ENCODE peak calls at places on chromosomes 11 and 22, in eight cellular contexts. B, E, P, I, D, G, X and W are unnamed samples.
A peak's percentile ranks its signal among the peaks of the same experiment; 100 is the strongest.

GRCh38 chr11:126842038-126842437 is 158.5 kb downstream of the KIRREL3 start:
- DNase-seq in D (no peak), B (no peak), G (no peak), I (no peak), E (no peak), X (no peak), P (no peak), W (no peak)

GRCh38 chr11:28618426-28618825 is 510.2 kb downstream of the METTL15 start:
- DNase-seq in I (no peak), E (no peak), P (no peak), B (no peak), X (no peak), D (no peak), G (no peak), W (no peak)

GRCh38 chr11:24386551-24387404 is 110.1 kb upstream of the LUZP2 start:
- DNase-seq in P (no peak), E (peak; percentile 7), I (peak; percentile 0), B (no peak), X (no peak), D (no peak), G (no peak), W (no peak)

GRCh38 chr11:115919341-115920086 is 415.3 kb upstream of the CADM1 start:
- DNase-seq in E (no peak), D (peak; percentile 82), X (no peak), P (no peak), B (no peak), G (no peak), I (no peak), W (peak; percentile 22)

GRCh38 chr11:47373876-47374820 is 4.2 kb downstream of the SPI1 start:
- DNase-seq in P (peak; percentile 89), I (peak; percentile 16), B (no peak), G (peak; percentile 87), D (peak; percentile 73), E (peak; percentile 89), X (peak; percentile 88), W (peak; percentile 86)

GRCh38 chr11:126355926-126356897 is 726 bp downstream of the ST3GAL4 start:
- DNase-seq in I (no peak), D (peak; percentile 22), P (peak; percentile 78), G (peak; percentile 69), E (no peak), X (no peak), B (no peak), W (peak; percentile 57)

GRCh38 chr11:33987975-33988580 is 63.5 kb upstream of the CAPRIN1 start:
- DNase-seq in E (peak; percentile 72), X (peak; percentile 74), P (peak; percentile 76), I (peak; percentile 38), B (no peak), D (no peak), G (peak; percentile 71), W (peak; percentile 78)

GRCh38 chr11:10044618-10045017 is 249.4 kb downstream of the SBF2 start:
- DNase-seq in I (no peak), X (no peak), P (no peak), D (no peak), E (no peak), G (no peak), B (no peak), W (no peak)

GRCh38 chr11:130817608-130817944 is 98.7 kb downstream of the SNX19 start:
- DNase-seq in D (no peak), I (no peak), E (no peak), B (no peak), G (no peak), P (no peak), X (no peak), W (no peak)

GRCh38 chr11:1763336-1763795 is 361 bp downstream of the CTSD start:
- DNase-seq in G (no peak), B (no peak), E (no peak), X (no peak), I (no peak), D (no peak), P (no peak), W (no peak)

GRCh38 chr22:17597217-17597616 is 31.3 kb downstream of the ATP6V1E1 start:
- DNase-seq in G (no peak), P (no peak), I (no peak), D (no peak), E (no peak), X (no peak), B (peak; percentile 44), W (no peak)

GRCh38 chr11:250740-251299 is 14.0 kb downstream of the PSMD13 start:
- DNase-seq in B (no peak), I (no peak), D (no peak), E (peak; percentile 58), P (peak; percentile 71), X (peak; percentile 85), G (peak; percentile 47), W (peak; percentile 71)

DNA sequence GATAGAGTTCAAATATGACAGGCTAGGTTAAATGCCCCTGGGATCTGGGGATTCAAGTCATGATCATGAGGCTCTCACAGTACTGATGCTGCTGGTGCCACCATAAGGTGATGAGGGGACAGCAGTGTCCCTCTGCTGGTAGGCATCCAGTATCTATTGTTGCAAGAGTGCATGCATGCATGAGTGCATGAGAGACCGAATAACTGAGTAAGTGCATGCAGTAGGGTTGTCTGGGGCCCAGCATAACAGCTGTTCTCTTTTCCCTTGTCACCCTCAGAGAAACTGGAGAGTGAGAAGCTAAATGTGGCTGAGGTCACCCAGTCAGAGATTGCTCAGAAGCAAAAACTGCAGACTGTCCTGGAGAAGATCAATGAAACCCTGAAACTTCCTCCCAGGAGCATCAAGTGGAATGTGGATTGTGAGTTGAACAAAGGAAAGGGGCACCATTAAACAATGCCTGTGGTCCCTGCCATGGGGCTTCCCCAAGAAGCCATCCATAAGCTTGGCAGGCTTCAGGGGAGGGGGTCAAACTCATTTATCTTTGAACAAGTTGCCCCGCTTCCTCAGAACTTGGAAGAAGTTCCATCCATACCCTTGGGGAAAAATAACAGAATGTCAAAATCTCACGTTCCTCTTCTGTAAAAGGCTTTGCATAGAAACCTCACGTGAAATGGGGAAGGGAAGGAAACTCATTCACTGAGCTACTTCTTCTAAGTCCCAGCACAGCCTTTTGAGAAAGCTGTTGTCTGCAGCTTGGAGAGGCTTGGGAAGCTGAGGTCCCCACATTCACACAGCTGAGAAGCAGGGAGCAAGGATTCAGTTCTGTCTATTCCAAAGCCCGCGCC is 119.0 kb downstream of the PARVA start:
- DNase-seq in B (no peak), E (no peak), I (no peak), X (no peak), D (no peak), P (no peak), G (no peak), W (no peak)
- TF ChIP-seq CTCF in B (peak; percentile 15), E (no peak), I (peak; percentile 10), X (no peak), D (no peak), P (no peak), G (peak; percentile 17), W (no peak)

DNA sequence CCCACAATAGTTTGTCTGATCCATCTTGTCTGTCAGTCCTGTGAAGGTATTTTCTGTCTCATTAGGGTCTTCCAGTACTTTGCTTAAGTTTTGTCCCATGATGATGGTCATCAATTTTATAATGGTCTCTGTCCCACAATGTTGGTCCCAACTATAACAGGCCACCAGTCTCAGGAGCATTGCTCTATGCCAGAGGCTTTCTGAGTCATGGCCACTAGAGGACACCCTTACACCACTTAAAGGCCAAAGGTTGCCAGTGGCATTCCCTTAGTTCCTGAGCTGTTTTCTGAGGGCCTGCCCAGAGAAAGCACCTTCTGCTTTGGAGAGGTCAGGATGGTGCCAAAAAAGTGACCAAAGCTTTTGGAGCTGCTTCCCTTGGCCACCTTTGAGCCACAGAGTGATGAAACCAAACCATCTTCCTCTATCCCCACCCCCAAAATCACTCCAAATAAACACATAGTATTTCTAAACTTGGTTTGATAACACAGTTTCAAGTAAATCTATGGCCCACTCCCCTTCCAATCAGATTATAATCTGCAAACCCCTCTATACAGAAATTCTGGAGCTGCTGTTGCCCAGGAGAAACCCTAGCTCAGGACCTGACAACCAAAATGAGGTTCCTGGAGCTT is 19.3 kb downstream of the EIF3F start:
- DNase-seq in I (peak; percentile 45), E (peak; percentile 71), P (no peak), X (peak; percentile 33), G (peak; percentile 44), D (no peak), B (no peak), W (peak; percentile 69)
- TF ChIP-seq CTCF in I (peak; percentile 97), E (peak; percentile 59), P (peak; percentile 70), X (peak; percentile 49), G (peak; percentile 82), D (peak; percentile 96), B (peak; percentile 93), W (peak; percentile 89)

GRCh38 chr22:21634844-21635243 is 2.3 kb downstream of the CCDC116 start:
- DNase-seq in I (no peak), P (no peak), B (no peak), E (no peak), X (no peak), G (no peak), D (no peak), W (no peak)
- TF ChIP-seq CTCF in I (no peak), P (no peak), B (no peak), E (no peak), X (no peak), G (no peak), D (no peak), W (no peak)

DNA sequence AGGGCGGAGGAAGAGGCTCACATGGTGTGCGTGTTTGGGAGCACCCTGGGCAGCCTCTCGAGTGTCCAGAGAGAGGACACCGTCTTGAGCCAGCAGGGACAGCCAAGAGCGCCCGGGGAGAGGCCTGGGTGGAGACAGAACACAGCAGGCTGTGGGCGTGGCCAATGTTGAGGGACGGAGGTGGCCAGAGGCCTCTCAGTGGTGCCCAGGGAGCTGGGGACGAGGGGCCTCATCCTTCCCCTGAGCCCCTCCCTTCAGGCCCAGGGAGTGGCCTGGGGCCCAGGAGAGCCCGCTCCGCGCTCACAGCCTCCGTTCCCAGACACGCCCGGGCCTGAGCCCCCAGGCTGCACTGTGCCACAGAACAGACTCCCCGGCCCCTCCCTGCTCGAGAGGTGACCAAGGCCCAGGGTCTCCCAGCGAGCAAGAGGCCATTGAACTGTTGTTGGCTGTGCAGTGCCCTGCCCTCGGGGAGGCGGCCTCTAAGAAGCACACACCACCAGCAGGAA is 48.4 kb downstream of the CDKN1C start:
- DNase-seq in E (peak; percentile 76), I (peak; percentile 15), P (peak; percentile 87), G (peak; percentile 85), D (no peak), X (no peak), B (no peak), W (no peak)
- TF ChIP-seq CTCF in E (peak; percentile 22), I (peak; percentile 46), P (peak; percentile 36), G (peak; percentile 33), D (no peak), X (no peak), B (peak; percentile 63), W (no peak)

DNA sequence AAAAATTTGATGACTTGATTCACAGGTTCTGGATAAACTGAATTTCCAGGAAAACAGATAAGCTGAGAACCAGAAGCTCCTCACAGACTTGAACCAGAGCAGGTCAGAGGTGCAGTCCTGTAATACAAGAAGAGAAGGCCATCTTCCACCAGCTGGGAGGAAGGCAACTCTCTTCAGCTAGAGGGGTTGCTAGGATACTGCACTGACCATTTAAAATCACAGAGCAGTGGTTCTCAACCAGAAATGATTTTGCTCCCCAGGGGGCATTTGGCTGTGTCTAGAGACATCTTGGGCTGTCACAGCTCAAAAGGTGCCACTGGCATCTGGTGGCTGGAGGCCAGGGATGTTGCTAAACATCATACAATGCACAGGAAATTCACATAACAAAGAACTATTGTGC is 17.2 kb downstream of the OPCML start:
- DNase-seq in X (no peak), E (no peak), B (no peak), D (no peak), P (no peak), G (no peak), I (no peak), W (no peak)
- TF ChIP-seq CTCF in X (no peak), E (no peak), B (no peak), D (no peak), P (no peak), G (no peak), I (no peak), W (no peak)